ENCODE peak calls at places on chromosomes 3 and 15, in five cellular contexts. Y, S, R, G and P are unnamed samples. For H3K4me1, the result is how much of the 10 kb centered on the place peaks cover.

GRCh38 chr15:70557506-70558258 is 205.7 kb downstream of the UACA start:
- DNase-seq in G (no peak), S (no peak), R (no peak), Y (no peak), P (no peak)

GRCh38 chr3:49869525-49870126 is at the start of gene CAMKV:
- DNase-seq in G (no peak), Y (no peak), R (no peak), S (no peak), P (no peak)

GRCh38 chr3:146505496-146505895 is 36.1 kb upstream of the PLSCR2 start:
- DNase-seq in G (no peak), Y (no peak), R (no peak), S (peak), P (no peak)

GRCh38 chr3:140395134-140396075 is 282.5 kb upstream of the TRIM42 start:
- DNase-seq in R (no peak), G (no peak), S (no peak), Y (no peak), P (no peak)

GRCh38 chr3:142027713-142028112 is 121.6 kb downstream of the TFDP2 start:
- DNase-seq in R (no peak), S (peak), Y (no peak), G (no peak), P (no peak)

GRCh38 chr3:123244128-123244527 is 42.4 kb downstream of the SEC22A start:
- DNase-seq in Y (no peak), G (no peak), S (no peak), R (no peak), P (peak)

GRCh38 chr15:29670945-29671307 is 151.3 kb downstream of the TJP1 start:
- DNase-seq in G (peak), S (peak), R (no peak), Y (no peak), P (no peak)

GRCh38 chr3:59796486-59796885 is 746.7 kb upstream of the CFAP20DC start:
- DNase-seq in Y (no peak), R (no peak), G (no peak), S (no peak), P (no peak)

GRCh38 chr3:114756506-114757279 is 390.4 kb downstream of the ZBTB20 start:
- DNase-seq in G (no peak), Y (no peak), R (no peak), S (peak), P (no peak)

GRCh38 chr15:68234060-68234459 is 4.5 kb upstream of the CLN6 start:
- DNase-seq in G (no peak), R (no peak), Y (no peak), S (peak), P (no peak)

GRCh38 chr3:72458365-72458764 is 389.9 kb downstream of the SHQ1 start:
- DNase-seq in S (no peak), G (no peak), Y (no peak), R (no peak), P (no peak)

GRCh38 chr15:29134641-29135071 is 135.0 kb downstream of the NSMCE3 start:
- DNase-seq in S (no peak), R (peak), Y (no peak), G (no peak), P (no peak)

GRCh38 chr3:150710097-150710496 is 6.4 kb upstream of the ERICH6 start:
- DNase-seq in R (no peak), G (no peak), S (peak), Y (no peak), P (no peak)

GRCh38 chr3:157376596-157377300 is 59.9 kb upstream of the PTX3 start:
- DNase-seq in R (no peak), Y (no peak), S (no peak), G (no peak), P (no peak)

GRCh38 chr3:136979684-136980083 is 21.9 kb downstream of the IL20RB start:
- DNase-seq in R (no peak), Y (no peak), G (no peak), S (peak), P (no peak)

GRCh38 chr15:52857937-52858336 is 67.8 kb upstream of the ONECUT1 start:
- DNase-seq in G (no peak), S (no peak), R (no peak), Y (no peak), P (no peak)

GRCh38 chr15:85009435-85009834 is 27.8 kb downstream of the PDE8A start:
- DNase-seq in Y (no peak), R (no peak), S (peak), G (no peak), P (no peak)

GRCh38 chr15:85011210-85011571 is 29.5 kb downstream of the PDE8A start:
- DNase-seq in S (no peak), G (no peak), Y (no peak), R (no peak), P (no peak)

GRCh38 chr15:85010472-85011209 is 29.0 kb downstream of the PDE8A start:
- DNase-seq in Y (no peak), R (no peak), G (no peak), S (peak), P (no peak)

GRCh38 chr15:85008474-85009260 is 27.0 kb downstream of the PDE8A start:
- DNase-seq in R (no peak), G (no peak), S (no peak), Y (no peak), P (no peak)

DNA sequence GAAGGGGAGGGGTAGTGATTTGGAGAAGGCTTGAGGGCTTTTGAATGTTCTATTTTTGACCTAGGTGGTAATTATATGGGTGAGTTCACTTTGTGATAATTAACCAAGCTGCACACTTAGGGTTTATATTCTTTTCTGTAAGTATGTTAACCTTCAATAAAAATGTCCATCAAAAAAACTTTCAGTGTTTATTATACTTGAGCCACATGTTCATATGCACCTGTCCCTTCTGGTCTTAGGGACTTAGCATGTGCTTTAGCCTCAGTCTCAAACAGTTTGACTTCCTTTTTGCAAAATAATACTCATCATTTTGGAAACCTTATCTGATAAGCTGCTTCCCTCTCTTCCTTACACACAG is 28.4 kb downstream of the PDE8A start:
- DNase-seq in Y (no peak), S (no peak), R (no peak), G (no peak), P (no peak)
- H3K4me3 ChIP-seq in Y (no peak), S (no peak), R (no peak), G (no peak), P (no peak)

GRCh38 chr15:76339302-76340197 is 3.0 kb downstream of the ISL2 start:
- DNase-seq in R (no peak), S (peak), G (no peak), Y (no peak), P (no peak)
- H3K27ac ChIP-seq in R (no peak), S (no peak), G (no peak), Y (no peak), P (no peak)

DNA sequence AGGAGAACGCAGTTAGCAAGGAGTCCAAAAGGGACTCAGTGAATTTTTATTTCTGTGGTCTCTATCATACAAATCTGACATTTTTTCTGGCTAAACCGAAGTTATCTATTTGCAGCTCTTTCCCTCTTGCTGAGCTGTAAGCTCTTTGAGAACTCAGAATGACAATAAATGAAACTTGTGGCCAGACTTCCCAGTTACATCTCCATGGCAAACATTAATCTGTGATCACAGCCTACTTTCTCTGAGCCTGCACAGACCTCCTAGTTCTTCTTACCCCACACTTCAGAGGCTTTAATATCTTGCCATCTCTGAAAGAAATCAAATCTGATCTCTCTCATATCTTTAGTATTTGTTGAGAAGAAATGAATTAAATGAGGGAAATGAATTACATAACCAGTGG is 58.0 kb downstream of the PLD1 start:
- DNase-seq in S (no peak), R (no peak), Y (no peak), G (no peak), P (no peak)
- H3K4me1 ChIP-seq in S (under half), R (under half), Y (under half), G (under half), P (under half)

GRCh38 chr15:67050062-67050461 is 15.3 kb upstream of the SMAD3 start:
- DNase-seq in Y (no peak), S (peak), R (no peak), G (no peak), P (no peak)

GRCh38 chr15:67050522-67051087 is 14.8 kb upstream of the SMAD3 start:
- DNase-seq in R (no peak), G (no peak), Y (no peak), S (no peak), P (no peak)

GRCh38 chr15:67047149-67047661 is 18.2 kb upstream of the SMAD3 start:
- DNase-seq in R (no peak), Y (no peak), G (no peak), S (no peak), P (no peak)

GRCh38 chr15:67049351-67050044 is 15.9 kb upstream of the SMAD3 start:
- DNase-seq in R (peak), S (no peak), G (no peak), Y (no peak), P (no peak)

DNA sequence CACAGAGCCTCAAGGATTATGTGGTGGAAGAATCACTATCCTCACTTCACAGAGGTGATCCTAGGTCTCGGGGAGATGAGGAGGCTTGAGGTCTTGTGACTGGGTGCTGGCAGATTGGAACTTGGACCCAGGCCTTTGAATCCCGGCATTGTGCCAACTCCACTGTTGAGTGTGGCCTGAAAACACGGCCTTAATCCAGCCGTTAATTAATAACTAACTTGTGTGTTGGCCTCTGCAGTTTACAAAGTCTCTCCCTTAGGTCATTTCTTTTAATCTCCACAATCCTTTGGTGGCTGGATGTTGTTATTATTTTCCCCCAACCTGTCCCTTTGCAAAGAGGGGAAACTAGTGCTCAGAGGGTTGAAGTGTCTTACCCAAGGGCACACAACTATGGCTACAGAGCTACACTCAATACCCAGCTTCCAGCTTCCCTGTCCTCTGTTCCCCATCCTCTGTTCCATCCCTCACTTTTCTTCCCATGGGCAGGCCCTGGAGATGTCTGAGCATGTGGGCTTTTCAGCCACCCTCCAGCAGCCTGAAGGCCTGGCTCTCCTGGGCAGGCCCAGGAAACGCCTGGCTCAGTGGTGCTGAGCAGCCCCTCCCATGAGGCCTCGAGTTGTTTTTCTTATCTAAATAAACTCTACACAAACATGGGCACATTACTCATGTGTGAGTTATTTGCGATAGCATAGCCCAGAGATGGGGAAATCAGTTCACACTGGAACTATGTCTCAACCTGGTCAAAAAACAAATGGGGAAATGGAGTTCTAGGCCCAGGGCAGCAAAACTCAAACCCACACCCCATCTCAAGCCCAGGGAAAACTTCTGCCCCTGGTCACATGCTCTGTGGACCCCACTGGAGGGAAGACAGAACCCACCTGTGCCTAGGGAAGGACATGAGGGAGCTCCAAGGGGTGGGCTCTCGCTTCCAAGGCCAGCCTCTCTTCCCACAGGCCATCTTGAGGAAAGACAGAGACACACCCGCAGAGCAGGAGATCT is 16.8 kb upstream of the SMAD3 start:
- DNase-seq in Y (no peak), R (peak), S (peak), G (peak), P (no peak)
- H3K4me3 ChIP-seq in Y (no peak), R (no peak), S (no peak), G (no peak), P (no peak)

GRCh38 chr3:129632977-129633376 is 26.5 kb upstream of the PLXND1 start:
- DNase-seq in Y (no peak), G (no peak), S (no peak), R (no peak), P (no peak)

GRCh38 chr3:129632556-129632955 is 26.1 kb upstream of the PLXND1 start:
- DNase-seq in G (no peak), R (no peak), Y (no peak), S (no peak), P (no peak)

GRCh38 chr3:129632056-129632455 is 25.6 kb upstream of the PLXND1 start:
- DNase-seq in G (no peak), R (no peak), Y (no peak), S (no peak), P (no peak)

GRCh38 chr3:129636082-129636481 is 29.6 kb upstream of the PLXND1 start:
- DNase-seq in Y (no peak), S (no peak), R (no peak), G (no peak), P (no peak)

GRCh38 chr3:129633751-129634481 is 27.4 kb upstream of the PLXND1 start:
- DNase-seq in R (no peak), Y (no peak), S (no peak), G (no peak), P (no peak)
- H3K27ac ChIP-seq in R (no peak), Y (no peak), S (no peak), G (no peak), P (no peak)

GRCh38 chr3:152309031-152309430 is 40.3 kb downstream of the MBNL1 start:
- DNase-seq in Y (no peak), S (no peak), G (no peak), R (no peak), P (no peak)
- H3K4me1 ChIP-seq in Y (half or more), S (under half), G (half or more), R (under half), P (under half)

DNA sequence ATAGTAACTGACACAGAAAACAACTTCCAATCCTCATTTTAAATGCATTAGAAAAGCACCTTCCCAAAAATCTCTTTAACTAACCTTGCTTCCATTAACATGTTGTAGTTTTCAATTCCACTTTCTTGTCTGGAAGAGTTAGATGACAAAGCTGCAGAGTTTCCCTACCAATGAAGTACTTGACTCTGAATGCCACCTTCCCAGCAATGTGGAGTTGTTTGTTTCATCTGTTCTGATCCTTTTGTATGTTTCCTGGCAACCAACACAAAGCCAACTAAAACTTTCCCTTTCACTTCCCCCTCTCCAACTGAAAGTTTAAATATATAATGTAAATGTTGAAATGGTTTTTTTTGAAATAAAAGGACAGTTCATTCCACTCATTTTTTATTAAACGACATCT is at the start of gene WDR49:
- DNase-seq in G (no peak), Y (no peak), R (no peak), S (no peak), P (no peak)
- H3K4me3 ChIP-seq in G (peak), Y (no peak), R (no peak), S (no peak), P (no peak)

GRCh38 chr3:143753456-143753855 is 94.8 kb downstream of the SLC9A9 start:
- DNase-seq in S (no peak), R (no peak), Y (no peak), G (no peak), P (no peak)

GRCh38 chr3:143749926-143750325 is 98.3 kb downstream of the SLC9A9 start:
- DNase-seq in Y (no peak), G (no peak), R (no peak), S (no peak), P (no peak)

GRCh38 chr3:143750856-143751255 is 97.4 kb downstream of the SLC9A9 start:
- DNase-seq in G (no peak), Y (no peak), R (no peak), S (peak), P (no peak)

GRCh38 chr3:143754090-143754489 is 94.2 kb downstream of the SLC9A9 start:
- DNase-seq in S (no peak), G (no peak), Y (no peak), R (no peak), P (no peak)

DNA sequence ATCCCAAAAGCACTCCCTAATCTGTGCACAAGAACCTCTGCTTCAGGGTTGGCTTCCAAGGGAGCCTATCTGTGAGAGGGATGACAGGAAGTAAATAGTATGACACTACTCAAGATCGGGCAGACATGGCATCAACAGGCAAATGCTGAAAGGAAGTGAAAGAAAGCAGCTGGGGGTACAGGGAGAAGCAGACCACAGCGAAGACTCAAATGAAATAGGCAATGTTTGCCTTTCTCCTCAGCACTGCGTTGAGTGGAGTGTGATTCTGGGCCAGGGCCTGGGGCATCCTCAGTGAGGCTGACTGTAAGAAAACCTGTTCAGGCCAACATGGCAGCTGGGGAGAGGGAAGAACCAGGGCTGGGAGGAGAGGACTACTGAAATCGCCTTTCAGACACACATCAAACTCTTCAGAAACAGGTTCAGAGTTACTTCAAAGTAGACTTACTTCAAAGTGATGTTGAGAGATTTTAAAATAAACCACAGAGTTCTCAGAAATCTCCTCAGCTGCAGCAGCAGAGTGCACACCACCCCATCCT is 96.6 kb downstream of the SLC9A9 start:
- DNase-seq in Y (no peak), R (no peak), G (no peak), S (no peak), P (no peak)
- H3K27ac ChIP-seq in Y (no peak), R (no peak), G (no peak), S (no peak), P (peak)